ENCODE peak calls at places on chromosomes 4 and X, in eight cellular contexts. One of them, this sample, is unnamed. For H3K4me1, the result is how much of the 10 kb centered on the place peaks cover.

GRCh38 chrX:43633081-43633480 is 23.0 kb upstream of the MAOA start:
- DNase-seq in left ventricle myocardium inferior: no peak
- DNase-seq in stomach: no peak
- DNase-seq in upper lobe of right lung: no peak
- DNase-seq in psoas muscle: no peak
- DNase-seq in neural progenitor cell: no peak
- DNase-seq in CD8-positive, alpha-beta T cell: no peak
- DNase-seq in GM23338: no peak
- DNase-seq in this sample: no peak

GRCh38 chr4:64781737-64782326 is 372.6 kb upstream of the TECRL start:
- DNase-seq in stomach: no peak
- DNase-seq in CD8-positive, alpha-beta T cell: no peak
- DNase-seq in left ventricle myocardium inferior: no peak
- DNase-seq in neural progenitor cell: peak
- DNase-seq in psoas muscle: no peak
- DNase-seq in GM23338: peak
- DNase-seq in upper lobe of right lung: no peak
- DNase-seq in this sample: no peak

GRCh38 chrX:52082578-52082977 is 13.6 kb upstream of the MAGED4B start:
- DNase-seq in psoas muscle: no peak
- DNase-seq in stomach: no peak
- DNase-seq in neural progenitor cell: no peak
- DNase-seq in CD8-positive, alpha-beta T cell: no peak
- DNase-seq in upper lobe of right lung: no peak
- DNase-seq in GM23338: no peak
- DNase-seq in left ventricle myocardium inferior: no peak
- DNase-seq in this sample: no peak

GRCh38 chrX:47523297-47523696 is 37.7 kb upstream of the ARAF start:
- DNase-seq in neural progenitor cell: peak
- DNase-seq in stomach: peak
- DNase-seq in left ventricle myocardium inferior: peak
- DNase-seq in GM23338: peak
- DNase-seq in CD8-positive, alpha-beta T cell: peak
- DNase-seq in psoas muscle: peak
- DNase-seq in upper lobe of right lung: peak
- DNase-seq in this sample: peak

GRCh38 chr4:150814873-150815272 is 200.2 kb downstream of the LRBA start:
- DNase-seq in stomach: no peak
- DNase-seq in psoas muscle: no peak
- DNase-seq in left ventricle myocardium inferior: no peak
- DNase-seq in CD8-positive, alpha-beta T cell: no peak
- DNase-seq in upper lobe of right lung: no peak
- DNase-seq in neural progenitor cell: no peak
- DNase-seq in GM23338: no peak
- DNase-seq in this sample: no peak

GRCh38 chr4:164139291-164139690 is 614.6 kb upstream of the SMIM31 start:
- DNase-seq in upper lobe of right lung: no peak
- DNase-seq in CD8-positive, alpha-beta T cell: no peak
- DNase-seq in stomach: no peak
- DNase-seq in psoas muscle: no peak
- DNase-seq in neural progenitor cell: no peak
- DNase-seq in GM23338: no peak
- DNase-seq in left ventricle myocardium inferior: no peak
- DNase-seq in this sample: no peak

GRCh38 chrX:155864655-155865054 is 16.5 kb upstream of the VAMP7 start:
- DNase-seq in CD8-positive, alpha-beta T cell: no peak
- DNase-seq in psoas muscle: no peak
- DNase-seq in upper lobe of right lung: no peak
- DNase-seq in neural progenitor cell: peak
- DNase-seq in GM23338: peak
- DNase-seq in left ventricle myocardium inferior: no peak
- DNase-seq in stomach: no peak
- DNase-seq in this sample: no peak

GRCh38 chrX:19183777-19184485 is 61.7 kb upstream of the ADGRG2 start:
- DNase-seq in GM23338: no peak
- DNase-seq in left ventricle myocardium inferior: peak
- DNase-seq in upper lobe of right lung: no peak
- DNase-seq in CD8-positive, alpha-beta T cell: no peak
- DNase-seq in psoas muscle: no peak
- DNase-seq in neural progenitor cell: no peak
- DNase-seq in stomach: no peak
- DNase-seq in this sample: no peak

GRCh38 chrX:40687169-40687568 is 39.8 kb upstream of the CXorf38 start:
- DNase-seq in GM23338: no peak
- DNase-seq in psoas muscle: no peak
- DNase-seq in left ventricle myocardium inferior: no peak
- DNase-seq in stomach: no peak
- DNase-seq in CD8-positive, alpha-beta T cell: no peak
- DNase-seq in neural progenitor cell: no peak
- DNase-seq in upper lobe of right lung: no peak
- DNase-seq in this sample: no peak

GRCh38 chrX:78658851-78659744 is at the start of gene RTL3:
- DNase-seq in psoas muscle: no peak
- DNase-seq in stomach: no peak
- DNase-seq in CD8-positive, alpha-beta T cell: no peak
- DNase-seq in GM23338: no peak
- DNase-seq in upper lobe of right lung: no peak
- DNase-seq in left ventricle myocardium inferior: no peak
- DNase-seq in neural progenitor cell: no peak
- DNase-seq in this sample: no peak

GRCh38 chr4:1720163-1720983 is 750 bp downstream of the TMEM129 start:
- DNase-seq in stomach: peak
- DNase-seq in left ventricle myocardium inferior: peak
- DNase-seq in neural progenitor cell: peak
- DNase-seq in upper lobe of right lung: peak
- DNase-seq in CD8-positive, alpha-beta T cell: peak
- DNase-seq in GM23338: peak
- DNase-seq in psoas muscle: peak
- DNase-seq in this sample: peak

GRCh38 chr4:102042843-102043802 is 252.6 kb downstream of the BANK1 start:
- DNase-seq in upper lobe of right lung: no peak
- DNase-seq in stomach: no peak
- DNase-seq in psoas muscle: no peak
- DNase-seq in CD8-positive, alpha-beta T cell: no peak
- DNase-seq in GM23338: no peak
- DNase-seq in neural progenitor cell: no peak
- DNase-seq in left ventricle myocardium inferior: no peak
- DNase-seq in this sample: no peak

GRCh38 chrX:55908685-55909212 is 191.2 kb downstream of the RRAGB start:
- DNase-seq in upper lobe of right lung: peak
- DNase-seq in psoas muscle: no peak
- DNase-seq in stomach: no peak
- DNase-seq in neural progenitor cell: peak
- DNase-seq in CD8-positive, alpha-beta T cell: no peak
- DNase-seq in left ventricle myocardium inferior: no peak
- DNase-seq in GM23338: peak
- DNase-seq in this sample: no peak

GRCh38 chrX:17544831-17545230 is 169.8 kb downstream of the NHS start:
- DNase-seq in GM23338: no peak
- DNase-seq in stomach: no peak
- DNase-seq in psoas muscle: no peak
- DNase-seq in left ventricle myocardium inferior: no peak
- DNase-seq in upper lobe of right lung: no peak
- DNase-seq in CD8-positive, alpha-beta T cell: no peak
- DNase-seq in neural progenitor cell: no peak
- DNase-seq in this sample: no peak

GRCh38 chr4:127463883-127464282 is 168.9 kb upstream of the INTU start:
- DNase-seq in stomach: no peak
- DNase-seq in psoas muscle: no peak
- DNase-seq in neural progenitor cell: peak
- DNase-seq in upper lobe of right lung: no peak
- DNase-seq in CD8-positive, alpha-beta T cell: no peak
- DNase-seq in GM23338: peak
- DNase-seq in left ventricle myocardium inferior: no peak
- DNase-seq in this sample: no peak

GRCh38 chrX:20263474-20263873 is 3.2 kb downstream of the RPS6KA3 start:
- DNase-seq in GM23338: no peak
- DNase-seq in stomach: no peak
- DNase-seq in CD8-positive, alpha-beta T cell: no peak
- DNase-seq in neural progenitor cell: no peak
- DNase-seq in upper lobe of right lung: no peak
- DNase-seq in left ventricle myocardium inferior: no peak
- DNase-seq in psoas muscle: no peak
- DNase-seq in this sample: no peak

GRCh38 chrX:13955975-13956374 is 73.7 kb downstream of the GEMIN8 start:
- DNase-seq in left ventricle myocardium inferior: no peak
- DNase-seq in psoas muscle: no peak
- DNase-seq in GM23338: no peak
- DNase-seq in upper lobe of right lung: no peak
- DNase-seq in neural progenitor cell: no peak
- DNase-seq in stomach: no peak
- DNase-seq in CD8-positive, alpha-beta T cell: no peak
- DNase-seq in this sample: no peak

GRCh38 chrX:119981286-119982070 is 37.9 kb upstream of the NKAP start:
- DNase-seq in CD8-positive, alpha-beta T cell: no peak
- DNase-seq in neural progenitor cell: peak
- DNase-seq in upper lobe of right lung: no peak
- DNase-seq in stomach: no peak
- DNase-seq in psoas muscle: no peak
- DNase-seq in GM23338: peak
- DNase-seq in left ventricle myocardium inferior: no peak
- DNase-seq in this sample: no peak

GRCh38 chrX:7228226-7228625 is 80.3 kb upstream of the PUDP start:
- DNase-seq in stomach: no peak
- DNase-seq in GM23338: no peak
- DNase-seq in left ventricle myocardium inferior: no peak
- DNase-seq in upper lobe of right lung: no peak
- DNase-seq in psoas muscle: no peak
- DNase-seq in neural progenitor cell: no peak
- DNase-seq in CD8-positive, alpha-beta T cell: no peak
- DNase-seq in this sample: no peak

DNA sequence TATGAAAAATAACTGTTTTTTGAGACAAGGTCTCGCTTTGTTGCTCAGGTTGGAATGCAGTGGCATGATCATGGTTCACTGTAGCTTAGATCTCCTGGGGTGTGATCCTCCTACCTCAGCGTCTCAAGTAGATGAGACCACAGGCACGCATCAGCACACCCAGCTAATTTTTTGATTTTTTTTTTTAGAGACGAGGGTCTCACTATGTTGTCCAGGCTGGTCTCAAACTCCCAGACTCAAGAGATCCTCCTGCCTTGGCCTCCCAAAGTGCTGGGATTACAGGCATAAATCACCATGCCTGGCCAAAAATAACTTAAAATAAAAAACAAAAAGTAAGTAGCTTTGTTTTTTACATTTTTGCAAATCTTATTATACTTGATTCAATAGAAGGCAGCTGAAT is 63.3 kb downstream of the NOCT start:
- DNase-seq in upper lobe of right lung: no peak
- DNase-seq in psoas muscle: no peak
- DNase-seq in GM23338: no peak
- DNase-seq in neural progenitor cell: no peak
- DNase-seq in left ventricle myocardium inferior: no peak
- DNase-seq in CD8-positive, alpha-beta T cell: no peak
- DNase-seq in stomach: no peak
- DNase-seq in this sample: no peak
- H3K4me1 ChIP-seq in upper lobe of right lung: half or more
- H3K4me1 ChIP-seq in psoas muscle: half or more
- H3K4me1 ChIP-seq in GM23338: under half
- H3K4me1 ChIP-seq in neural progenitor cell: under half
- H3K4me1 ChIP-seq in left ventricle myocardium inferior: half or more
- H3K4me1 ChIP-seq in CD8-positive, alpha-beta T cell: under half
- H3K4me1 ChIP-seq in stomach: half or more
- H3K4me1 ChIP-seq in this sample: under half

GRCh38 chr4:41148292-41148691 is 66.0 kb downstream of the APBB2 start:
- DNase-seq in upper lobe of right lung: no peak
- DNase-seq in stomach: no peak
- DNase-seq in GM23338: no peak
- DNase-seq in CD8-positive, alpha-beta T cell: no peak
- DNase-seq in psoas muscle: no peak
- DNase-seq in neural progenitor cell: no peak
- DNase-seq in left ventricle myocardium inferior: no peak
- DNase-seq in this sample: no peak
- H3K4me1 ChIP-seq in upper lobe of right lung: under half
- H3K4me1 ChIP-seq in stomach: half or more
- H3K4me1 ChIP-seq in GM23338: under half
- H3K4me1 ChIP-seq in CD8-positive, alpha-beta T cell: under half
- H3K4me1 ChIP-seq in psoas muscle: under half
- H3K4me1 ChIP-seq in neural progenitor cell: under half
- H3K4me1 ChIP-seq in left ventricle myocardium inferior: half or more
- H3K4me1 ChIP-seq in this sample: under half

GRCh38 chr4:168845897-168846296 is 164.2 kb downstream of the CBR4 start:
- DNase-seq in GM23338: no peak
- DNase-seq in neural progenitor cell: no peak
- DNase-seq in stomach: no peak
- DNase-seq in psoas muscle: no peak
- DNase-seq in left ventricle myocardium inferior: no peak
- DNase-seq in upper lobe of right lung: no peak
- DNase-seq in CD8-positive, alpha-beta T cell: no peak
- DNase-seq in this sample: no peak
- H3K4me1 ChIP-seq in GM23338: half or more
- H3K4me1 ChIP-seq in neural progenitor cell: half or more
- H3K4me1 ChIP-seq in stomach: half or more
- H3K4me1 ChIP-seq in psoas muscle: half or more
- H3K4me1 ChIP-seq in left ventricle myocardium inferior: half or more
- H3K4me1 ChIP-seq in upper lobe of right lung: under half
- H3K4me1 ChIP-seq in CD8-positive, alpha-beta T cell: under half
- H3K4me1 ChIP-seq in this sample: under half

GRCh38 chrX:2701600-2701999 is 10.5 kb downstream of the CD99 start:
- DNase-seq in CD8-positive, alpha-beta T cell: no peak
- DNase-seq in psoas muscle: peak
- DNase-seq in GM23338: no peak
- DNase-seq in upper lobe of right lung: no peak
- DNase-seq in left ventricle myocardium inferior: peak
- DNase-seq in stomach: no peak
- DNase-seq in neural progenitor cell: no peak
- DNase-seq in this sample: no peak
- H3K4me1 ChIP-seq in CD8-positive, alpha-beta T cell: half or more
- H3K4me1 ChIP-seq in psoas muscle: half or more
- H3K4me1 ChIP-seq in GM23338: under half
- H3K4me1 ChIP-seq in upper lobe of right lung: half or more
- H3K4me1 ChIP-seq in left ventricle myocardium inferior: half or more
- H3K4me1 ChIP-seq in stomach: half or more
- H3K4me1 ChIP-seq in neural progenitor cell: under half
- H3K4me1 ChIP-seq in this sample: under half

DNA sequence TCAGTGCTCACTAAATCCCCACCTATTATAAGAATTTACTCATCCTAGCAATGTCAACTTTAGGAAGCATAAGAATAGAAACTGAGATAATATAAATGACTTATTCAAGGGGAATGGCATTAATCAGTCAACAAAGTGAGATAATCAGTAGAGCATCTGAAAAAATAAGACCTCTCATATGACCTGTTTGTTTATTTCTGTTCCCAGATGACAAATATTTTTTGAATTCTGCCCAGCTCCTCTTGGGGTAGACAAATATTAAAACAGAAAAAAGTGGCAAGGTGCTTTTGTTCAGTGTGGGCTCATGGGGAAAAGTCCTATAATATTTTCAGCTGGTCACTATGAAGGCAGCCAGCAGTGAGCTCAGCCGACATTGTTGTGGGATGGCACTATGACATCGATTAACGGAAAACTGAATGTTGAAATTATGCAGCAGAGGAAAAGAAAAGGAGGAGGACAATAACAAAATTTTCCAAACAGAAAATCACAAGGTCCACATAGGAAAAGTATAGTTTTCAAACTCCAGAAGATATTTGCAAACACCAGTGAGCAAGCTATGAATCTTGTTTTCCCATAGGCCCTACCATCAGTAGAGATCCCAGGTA is 109.6 kb downstream of the ANXA3 start:
- DNase-seq in CD8-positive, alpha-beta T cell: no peak
- DNase-seq in left ventricle myocardium inferior: no peak
- DNase-seq in psoas muscle: no peak
- DNase-seq in stomach: no peak
- DNase-seq in GM23338: no peak
- DNase-seq in neural progenitor cell: no peak
- DNase-seq in upper lobe of right lung: no peak
- DNase-seq in this sample: no peak
- H3K4me1 ChIP-seq in CD8-positive, alpha-beta T cell: under half
- H3K4me1 ChIP-seq in left ventricle myocardium inferior: under half
- H3K4me1 ChIP-seq in psoas muscle: under half
- H3K4me1 ChIP-seq in stomach: under half
- H3K4me1 ChIP-seq in GM23338: under half
- H3K4me1 ChIP-seq in neural progenitor cell: under half
- H3K4me1 ChIP-seq in upper lobe of right lung: under half
- H3K4me1 ChIP-seq in this sample: under half

This sample was measured in aorta.